ENCODE peak calls at places on chromosomes 1 and 21, in seven cellular contexts. One of them, this sample, is unnamed.

GRCh38 chr21:38982096-38982495 is 176.4 kb downstream of the ETS2 start:
- DNase-seq in endothelial cell of umbilical vein: no peak
- DNase-seq in prostate gland: no peak
- DNase-seq in tibial nerve: no peak
- DNase-seq in stomach: no peak
- DNase-seq in heart left ventricle: no peak
- DNase-seq in ovary: no peak
- DNase-seq in this sample: no peak

GRCh38 chr1:44108971-44109370 is 9.7 kb upstream of the KLF17 start:
- DNase-seq in endothelial cell of umbilical vein: no peak
- DNase-seq in stomach: no peak
- DNase-seq in tibial nerve: no peak
- DNase-seq in ovary: no peak
- DNase-seq in prostate gland: no peak
- DNase-seq in heart left ventricle: no peak
- DNase-seq in this sample: no peak

GRCh38 chr1:103337779-103338178 is 187.7 kb upstream of the RNPC3 start:
- DNase-seq in endothelial cell of umbilical vein: no peak
- DNase-seq in prostate gland: no peak
- DNase-seq in stomach: no peak
- DNase-seq in tibial nerve: no peak
- DNase-seq in ovary: no peak
- DNase-seq in heart left ventricle: no peak
- DNase-seq in this sample: no peak

GRCh38 chr1:1011388-1011949 is 1.8 kb upstream of the ISG15 start:
- DNase-seq in stomach: no peak
- DNase-seq in endothelial cell of umbilical vein: no peak
- DNase-seq in prostate gland: no peak
- DNase-seq in tibial nerve: no peak
- DNase-seq in ovary: no peak
- DNase-seq in heart left ventricle: no peak
- DNase-seq in this sample: no peak

GRCh38 chr1:2986549-2987305 is 34.5 kb upstream of the ACTRT2 start:
- DNase-seq in heart left ventricle: no peak
- DNase-seq in stomach: no peak
- DNase-seq in prostate gland: no peak
- DNase-seq in endothelial cell of umbilical vein: no peak
- DNase-seq in tibial nerve: no peak
- DNase-seq in ovary: no peak
- DNase-seq in this sample: no peak

GRCh38 chr21:43618940-43619339 is 40.3 kb downstream of the HSF2BP start:
- DNase-seq in ovary: no peak
- DNase-seq in tibial nerve: no peak
- DNase-seq in prostate gland: no peak
- DNase-seq in stomach: peak
- DNase-seq in endothelial cell of umbilical vein: no peak
- DNase-seq in heart left ventricle: no peak
- DNase-seq in this sample: no peak

GRCh38 chr1:183470147-183470960 is 1.9 kb upstream of the SMG7 start:
- DNase-seq in heart left ventricle: peak
- DNase-seq in endothelial cell of umbilical vein: peak
- DNase-seq in ovary: peak
- DNase-seq in prostate gland: peak
- DNase-seq in tibial nerve: peak
- DNase-seq in stomach: peak
- DNase-seq in this sample: peak

GRCh38 chr1:115782571-115783281 is 14.2 kb upstream of the CASQ2 start:
- DNase-seq in stomach: no peak
- DNase-seq in prostate gland: peak
- DNase-seq in tibial nerve: no peak
- DNase-seq in endothelial cell of umbilical vein: no peak
- DNase-seq in ovary: no peak
- DNase-seq in heart left ventricle: no peak
- DNase-seq in this sample: no peak

GRCh38 chr1:145425436-145426029 is at the start of gene NBPF20:
- DNase-seq in tibial nerve: peak
- DNase-seq in prostate gland: peak
- DNase-seq in ovary: peak
- DNase-seq in stomach: peak
- DNase-seq in heart left ventricle: peak
- DNase-seq in endothelial cell of umbilical vein: peak
- DNase-seq in this sample: peak

GRCh38 chr1:168845083-168845650 is 116.2 kb upstream of the DPT start:
- DNase-seq in ovary: no peak
- DNase-seq in prostate gland: no peak
- DNase-seq in stomach: peak
- DNase-seq in tibial nerve: no peak
- DNase-seq in endothelial cell of umbilical vein: no peak
- DNase-seq in heart left ventricle: no peak
- DNase-seq in this sample: no peak

GRCh38 chr1:169779970-169780369 is 14.7 kb downstream of the METTL18 start:
- DNase-seq in tibial nerve: no peak
- DNase-seq in endothelial cell of umbilical vein: peak
- DNase-seq in heart left ventricle: no peak
- DNase-seq in ovary: no peak
- DNase-seq in prostate gland: no peak
- DNase-seq in stomach: no peak
- DNase-seq in this sample: no peak

GRCh38 chr21:42486120-42486519 is 9.9 kb downstream of the RSPH1 start:
- DNase-seq in tibial nerve: no peak
- DNase-seq in heart left ventricle: no peak
- DNase-seq in stomach: no peak
- DNase-seq in endothelial cell of umbilical vein: no peak
- DNase-seq in ovary: no peak
- DNase-seq in prostate gland: no peak
- DNase-seq in this sample: no peak

GRCh38 chr1:155070721-155071556 is 7.4 kb downstream of the EFNA4 start:
- DNase-seq in stomach: peak
- DNase-seq in prostate gland: peak
- DNase-seq in tibial nerve: peak
- DNase-seq in endothelial cell of umbilical vein: peak
- DNase-seq in ovary: peak
- DNase-seq in heart left ventricle: peak
- DNase-seq in this sample: peak

GRCh38 chr1:59446257-59446901 is 149.5 kb downstream of the FGGY start:
- DNase-seq in heart left ventricle: no peak
- DNase-seq in prostate gland: no peak
- DNase-seq in tibial nerve: no peak
- DNase-seq in endothelial cell of umbilical vein: no peak
- DNase-seq in ovary: no peak
- DNase-seq in stomach: no peak
- DNase-seq in this sample: no peak

GRCh38 chr1:230839166-230839565 is 29.2 kb downstream of the C1orf198 start:
- DNase-seq in ovary: no peak
- DNase-seq in endothelial cell of umbilical vein: no peak
- DNase-seq in prostate gland: no peak
- DNase-seq in tibial nerve: no peak
- DNase-seq in stomach: no peak
- DNase-seq in heart left ventricle: no peak
- DNase-seq in this sample: no peak

GRCh38 chr1:111733183-111733995 is 5.8 kb downstream of the INKA2 start:
- DNase-seq in ovary: no peak
- DNase-seq in stomach: no peak
- DNase-seq in heart left ventricle: peak
- DNase-seq in tibial nerve: peak
- DNase-seq in endothelial cell of umbilical vein: peak
- DNase-seq in prostate gland: no peak
- DNase-seq in this sample: peak

GRCh38 chr1:214043167-214043566 is 55.4 kb downstream of the PROX1 start:
- DNase-seq in tibial nerve: no peak
- DNase-seq in stomach: no peak
- DNase-seq in ovary: no peak
- DNase-seq in endothelial cell of umbilical vein: no peak
- DNase-seq in heart left ventricle: no peak
- DNase-seq in prostate gland: no peak
- DNase-seq in this sample: no peak
- H3K27ac ChIP-seq in tibial nerve: no peak
- H3K27ac ChIP-seq in stomach: no peak
- H3K27ac ChIP-seq in ovary: no peak
- H3K27ac ChIP-seq in endothelial cell of umbilical vein: no peak
- H3K27ac ChIP-seq in heart left ventricle: no peak
- H3K27ac ChIP-seq in prostate gland: no peak
- H3K27ac ChIP-seq in this sample: no peak

DNA sequence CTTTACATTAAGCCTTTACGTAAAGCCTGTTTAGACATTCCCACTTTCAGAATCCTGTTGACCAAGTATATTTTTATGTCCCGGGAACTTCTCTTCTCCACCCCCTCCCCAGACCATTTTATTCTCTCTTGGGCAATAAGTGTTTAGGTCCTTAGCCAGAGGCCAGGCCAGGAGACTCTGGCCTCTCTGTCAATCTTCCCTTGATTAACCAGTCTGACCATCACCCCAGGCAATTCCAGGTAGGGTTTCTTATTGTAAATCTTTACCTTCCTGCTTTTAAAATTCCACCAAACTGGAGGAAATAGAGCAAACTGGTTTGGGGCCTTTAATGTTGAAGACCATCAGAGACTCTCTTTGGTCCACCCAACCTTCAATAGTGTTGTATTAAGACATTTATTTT is 12.2 kb upstream of the IFI6 start:
- DNase-seq in endothelial cell of umbilical vein: no peak
- DNase-seq in prostate gland: no peak
- DNase-seq in stomach: no peak
- DNase-seq in ovary: no peak
- DNase-seq in tibial nerve: no peak
- DNase-seq in heart left ventricle: no peak
- DNase-seq in this sample: no peak
- TF ChIP-seq POLR2A in endothelial cell of umbilical vein: no peak
- TF ChIP-seq POLR2A in prostate gland: no peak
- TF ChIP-seq POLR2A in stomach: no peak
- TF ChIP-seq POLR2A in ovary: no peak
- TF ChIP-seq POLR2A in tibial nerve: no peak
- TF ChIP-seq POLR2A in heart left ventricle: no peak
- TF ChIP-seq POLR2A in this sample: no peak

DNA sequence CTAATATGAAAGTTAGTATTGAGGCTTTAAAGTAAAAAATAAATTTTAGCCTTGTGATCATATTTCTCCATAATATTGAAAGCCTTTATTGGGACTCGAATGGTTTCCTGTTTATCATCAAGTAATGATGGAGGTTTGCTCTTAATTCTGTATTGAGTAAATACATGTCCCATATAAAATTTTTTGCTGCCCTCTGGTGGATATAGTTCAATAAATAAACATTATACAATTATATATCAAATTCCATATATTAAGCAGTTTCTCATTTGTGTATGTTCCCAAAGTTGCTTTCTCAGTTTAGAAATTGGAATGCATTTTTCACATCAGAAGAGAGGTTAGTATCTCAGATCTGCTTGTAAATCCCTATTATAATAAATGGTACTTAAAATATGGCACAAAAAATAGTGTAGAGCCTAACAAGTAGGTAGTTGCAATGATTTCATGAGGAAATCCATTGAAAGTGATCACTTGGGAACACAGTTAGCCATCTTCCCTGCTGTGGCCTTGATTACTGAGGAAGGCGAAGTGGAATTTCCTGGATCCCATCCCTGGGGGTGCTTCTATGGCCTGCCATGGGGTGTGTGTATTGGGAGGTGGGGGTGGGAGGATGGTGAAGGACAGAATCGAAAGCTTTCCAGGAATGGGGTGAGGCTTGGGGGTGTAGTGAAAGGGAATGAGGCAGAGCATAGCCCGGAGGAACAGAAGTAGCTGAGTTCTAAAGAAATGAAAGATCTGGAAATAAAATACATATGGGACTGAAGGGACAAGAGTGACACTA is 84.1 kb upstream of the C21orf91 start:
- DNase-seq in heart left ventricle: no peak
- DNase-seq in stomach: no peak
- DNase-seq in prostate gland: no peak
- DNase-seq in endothelial cell of umbilical vein: peak
- DNase-seq in tibial nerve: no peak
- DNase-seq in ovary: no peak
- DNase-seq in this sample: no peak
- TF ChIP-seq CTCF in heart left ventricle: peak
- TF ChIP-seq CTCF in stomach: peak
- TF ChIP-seq CTCF in prostate gland: peak
- TF ChIP-seq CTCF in endothelial cell of umbilical vein: no peak
- TF ChIP-seq CTCF in tibial nerve: no peak
- TF ChIP-seq CTCF in ovary: no peak
- TF ChIP-seq CTCF in this sample: peak

GRCh38 chr1:10429868-10430215 is 391 bp upstream of the CENPS start:
- DNase-seq in endothelial cell of umbilical vein: peak
- DNase-seq in prostate gland: no peak
- DNase-seq in heart left ventricle: peak
- DNase-seq in ovary: no peak
- DNase-seq in tibial nerve: no peak
- DNase-seq in stomach: no peak
- DNase-seq in this sample: no peak
- H3K27ac ChIP-seq in endothelial cell of umbilical vein: peak
- H3K27ac ChIP-seq in prostate gland: peak
- H3K27ac ChIP-seq in heart left ventricle: no peak
- H3K27ac ChIP-seq in ovary: no peak
- H3K27ac ChIP-seq in tibial nerve: no peak
- H3K27ac ChIP-seq in stomach: peak
- H3K27ac ChIP-seq in this sample: no peak

GRCh38 chr1:208242829-208243521 is 1.2 kb downstream of the PLXNA2 start:
- DNase-seq in prostate gland: no peak
- DNase-seq in heart left ventricle: no peak
- DNase-seq in tibial nerve: no peak
- DNase-seq in stomach: peak
- DNase-seq in endothelial cell of umbilical vein: no peak
- DNase-seq in ovary: no peak
- DNase-seq in this sample: no peak

GRCh38 chr1:208245185-208245705 is 1.1 kb upstream of the PLXNA2 start:
- DNase-seq in stomach: peak
- DNase-seq in heart left ventricle: peak
- DNase-seq in ovary: peak
- DNase-seq in endothelial cell of umbilical vein: peak
- DNase-seq in tibial nerve: peak
- DNase-seq in prostate gland: peak
- DNase-seq in this sample: peak

GRCh38 chr1:208244584-208244916 is 366 bp upstream of the PLXNA2 start:
- DNase-seq in ovary: no peak
- DNase-seq in heart left ventricle: no peak
- DNase-seq in tibial nerve: no peak
- DNase-seq in endothelial cell of umbilical vein: no peak
- DNase-seq in prostate gland: no peak
- DNase-seq in stomach: no peak
- DNase-seq in this sample: no peak

GRCh38 chr1:208243522-208243850 is 698 bp downstream of the PLXNA2 start:
- DNase-seq in tibial nerve: no peak
- DNase-seq in ovary: no peak
- DNase-seq in heart left ventricle: no peak
- DNase-seq in stomach: no peak
- DNase-seq in endothelial cell of umbilical vein: no peak
- DNase-seq in prostate gland: no peak
- DNase-seq in this sample: peak

GRCh38 chr1:208243851-208244583 is at the start of gene PLXNA2:
- DNase-seq in stomach: peak
- DNase-seq in ovary: peak
- DNase-seq in heart left ventricle: peak
- DNase-seq in tibial nerve: peak
- DNase-seq in endothelial cell of umbilical vein: peak
- DNase-seq in prostate gland: peak
- DNase-seq in this sample: peak
- TF ChIP-seq POLR2A in stomach: no peak
- TF ChIP-seq POLR2A in ovary: peak
- TF ChIP-seq POLR2A in heart left ventricle: no peak
- TF ChIP-seq POLR2A in tibial nerve: peak
- TF ChIP-seq POLR2A in endothelial cell of umbilical vein: peak
- TF ChIP-seq POLR2A in prostate gland: peak
- TF ChIP-seq POLR2A in this sample: peak

GRCh38 chr1:47002211-47002610 is 21.3 kb upstream of the CYP4X1 start:
- DNase-seq in endothelial cell of umbilical vein: no peak
- DNase-seq in stomach: no peak
- DNase-seq in tibial nerve: no peak
- DNase-seq in ovary: no peak
- DNase-seq in prostate gland: no peak
- DNase-seq in heart left ventricle: no peak
- DNase-seq in this sample: no peak
- TF ChIP-seq CTCF in endothelial cell of umbilical vein: no peak
- TF ChIP-seq CTCF in stomach: peak
- TF ChIP-seq CTCF in tibial nerve: no peak
- TF ChIP-seq CTCF in ovary: no peak
- TF ChIP-seq CTCF in prostate gland: no peak
- TF ChIP-seq CTCF in heart left ventricle: peak
- TF ChIP-seq CTCF in this sample: no peak